ENCODE peak calls at places on chromosomes 4 and X, in ten cellular contexts. X is breast epithelium, H is neural progenitor cell, J is A549, O is suprapubic skin, Q is PC-3, I is kidney, B is heart right ventricle, U is lung, M is endothelial cell of umbilical vein. Z is an unnamed sample.
A peak's percentile ranks its signal among the peaks of the same experiment; 100 is the strongest.

GRCh38 chr4:7649741-7650531 is 215.2 kb upstream of the PSAPL1 start:
- DNase-seq in J (no peak), I (peak; percentile 62), U (no peak), O (no peak), Q (peak; percentile 84), B (no peak), H (no peak), X (no peak), M (peak; percentile 21), Z (peak; percentile 91)

GRCh38 chr4:130747842-130748241 is 1651.9 kb downstream of the C4orf33 start:
- DNase-seq in H (no peak), Q (peak; percentile 13), U (no peak), X (no peak), I (no peak), M (no peak), O (no peak), B (no peak), J (no peak), Z (no peak)

GRCh38 chr4:119671205-119671604 is 42.6 kb upstream of the PDE5A start:
- DNase-seq in U (no peak), O (no peak), M (no peak), B (no peak), J (no peak), H (no peak), X (no peak), I (no peak), Q (no peak), Z (no peak)

GRCh38 chr4:579543-580175 is 3.6 kb upstream of the TMEM271 start:
- DNase-seq in B (no peak), I (no peak), M (no peak), U (no peak), J (no peak), H (no peak), X (no peak), O (no peak), Q (no peak), Z (no peak)

GRCh38 chrX:115067812-115068211 is 50.4 kb upstream of the IL13RA2 start:
- DNase-seq in J (no peak), O (no peak), U (no peak), X (no peak), Q (no peak), B (no peak), H (no peak), I (no peak), M (no peak), Z (no peak)

GRCh38 chr4:152217896-152218295 is 318.0 kb downstream of the FBXW7 start:
- DNase-seq in O (no peak), I (no peak), Q (no peak), H (no peak), J (no peak), U (no peak), X (no peak), B (no peak), M (no peak), Z (no peak)

GRCh38 chr4:151409470-151410313 is 716 bp downstream of the FHIP1A start:
- DNase-seq in J (no peak), O (peak; percentile 79), I (peak; percentile 81), X (no peak), Q (peak; percentile 52), B (peak; percentile 21), H (peak; percentile 68), M (no peak), U (peak; percentile 34), Z (peak; percentile 58)

GRCh38 chrX:111164728-111165127 is 68.7 kb downstream of the PAK3 start:
- DNase-seq in M (no peak), O (no peak), J (no peak), B (no peak), I (no peak), U (no peak), X (no peak), H (peak; percentile 34), Q (peak; percentile 19), Z (no peak)

GRCh38 chrX:153885968-153886903 is at the start of gene L1CAM:
- DNase-seq in X (no peak), H (peak; percentile 64), Q (peak; percentile 13), J (no peak), I (peak; percentile 68), M (no peak), B (no peak), U (no peak), O (no peak), Z (no peak)

GRCh38 chrX:131853440-131853839 is 169.7 kb upstream of the STK26 start:
- DNase-seq in O (no peak), H (no peak), X (no peak), I (no peak), U (no peak), Q (no peak), M (no peak), J (no peak), B (no peak), Z (no peak)

GRCh38 chrX:131854586-131854985 is 168.5 kb upstream of the STK26 start:
- DNase-seq in X (no peak), J (no peak), Q (peak; percentile 34), B (no peak), U (no peak), O (no peak), M (peak; percentile 20), I (no peak), H (no peak), Z (no peak)
- TF ChIP-seq CTCF in X (no peak), J (peak; percentile 30), Q (peak; percentile 60), B (no peak), U (no peak), O (no peak), M (no peak), I (no peak), H (peak; percentile 28), Z (peak; percentile 50)

DNA sequence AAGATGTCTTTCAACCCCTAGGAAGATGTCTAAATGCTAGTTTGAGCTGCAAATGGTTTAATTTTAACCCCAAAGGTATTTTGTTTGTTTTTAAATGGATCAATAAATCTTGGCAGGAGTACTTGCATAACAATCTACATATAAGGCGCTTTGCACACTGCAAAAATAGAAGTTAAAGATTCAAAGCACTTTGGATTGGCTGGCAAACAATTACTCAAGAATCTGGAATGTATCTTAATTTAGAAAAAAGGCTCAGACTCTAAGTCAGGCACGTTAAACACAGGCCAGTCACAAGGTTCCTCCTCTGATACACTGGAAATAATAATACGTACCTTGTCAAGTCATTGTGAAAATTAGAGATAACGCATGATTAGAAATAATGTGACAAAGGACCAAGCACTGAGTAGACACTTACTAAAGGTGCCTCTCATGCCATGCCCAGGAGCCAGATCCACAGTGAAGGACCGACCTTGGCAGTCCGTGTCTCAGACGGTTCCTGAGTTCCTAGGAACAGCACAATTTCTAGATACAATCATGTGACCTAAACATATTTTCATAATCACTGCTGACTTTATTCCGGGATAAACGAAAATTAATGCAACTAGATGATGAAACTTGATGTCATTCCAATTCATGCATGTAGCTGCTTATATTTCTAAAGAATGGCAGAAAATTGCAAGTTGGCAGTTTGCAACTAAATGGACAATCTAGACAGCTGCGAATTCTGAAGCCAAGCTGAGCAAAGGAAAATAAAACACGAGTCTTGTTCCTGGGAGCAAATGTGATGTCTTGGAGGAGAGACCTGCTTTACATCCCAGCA is 49.6 kb downstream of the PROM1 start:
- DNase-seq in B (no peak), M (peak; percentile 14), I (no peak), J (no peak), O (no peak), U (no peak), X (no peak), Q (peak; percentile 75), H (no peak), Z (no peak)
- H3K4me1 ChIP-seq in B (peaks cover 33% of the 10 kb centered on the region), M (peaks cover 11% of the 10 kb centered on the region), I (peaks cover 14% of the 10 kb centered on the region), J (peaks cover 28% of the 10 kb centered on the region), O (no peaks in the 10 kb centered on the region), U (no peaks in the 10 kb centered on the region), X (no peaks in the 10 kb centered on the region), Q (peaks cover 17% of the 10 kb centered on the region), H (peaks cover 30% of the 10 kb centered on the region), Z (no peaks in the 10 kb centered on the region)

DNA sequence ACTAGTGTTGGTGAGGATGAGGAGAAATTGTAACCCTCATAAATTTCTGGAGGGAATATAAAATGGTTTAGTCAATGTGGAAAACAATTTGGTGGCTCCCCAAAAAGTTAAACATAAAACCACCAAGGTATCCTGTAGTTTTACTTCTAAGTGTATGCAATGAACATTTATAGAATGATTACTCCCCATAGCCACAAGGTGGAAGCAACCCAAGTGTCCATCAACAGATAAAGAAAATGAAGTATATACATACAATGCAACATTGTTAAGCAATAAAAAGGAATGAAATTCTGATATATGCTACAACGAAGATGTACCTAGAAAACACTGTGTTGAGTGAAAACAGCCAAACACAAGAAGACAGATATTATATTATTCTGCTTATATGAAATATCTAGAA is 569.1 kb upstream of the GRID2 start:
- DNase-seq in M (peak; percentile 23), I (no peak), X (no peak), H (no peak), Q (peak; percentile 43), O (no peak), J (no peak), U (no peak), B (no peak), Z (peak; percentile 33)
- TF ChIP-seq CTCF in M (no peak), I (no peak), X (no peak), H (peak; percentile 14), Q (peak; percentile 56), O (no peak), J (no peak), U (no peak), B (no peak), Z (peak; percentile 60)

GRCh38 chr4:40606239-40606767 is 23.4 kb downstream of the RBM47 start:
- DNase-seq in O (no peak), B (no peak), J (no peak), H (no peak), U (no peak), I (no peak), Q (no peak), X (no peak), M (no peak), Z (no peak)
- H3K4me1 ChIP-seq in O (no peaks in the 10 kb centered on the region), B (no peaks in the 10 kb centered on the region), J (peaks cover 28% of the 10 kb centered on the region), H (peaks cover 6% of the 10 kb centered on the region), U (no peaks in the 10 kb centered on the region), I (peaks cover 3% of the 10 kb centered on the region), Q (peaks cover 13% of the 10 kb centered on the region), X (no peaks in the 10 kb centered on the region), M (no peaks in the 10 kb centered on the region), Z (no peaks in the 10 kb centered on the region)

Z was measured in foreskin keratinocyte.